ENCODE peak calls at places on chromosomes 5 and 9, in four cellular contexts. W is tibial artery, A is H9, T is ascending aorta. Y is an unnamed sample.
A peak's percentile ranks its signal among the peaks of the same experiment; 100 is the strongest.

GRCh38 chr5:177405805-177406204 is 3.6 kb downstream of the F12 start:
- DNase-seq in W (no peak), A (no peak), T (no peak), Y (no peak)

GRCh38 chr5:146426305-146426704 is 20.8 kb upstream of the TCERG1 start:
- DNase-seq in W (no peak), A (no peak), T (no peak), Y (no peak)

GRCh38 chr5:168826292-168826725 is 247.1 kb upstream of the PANK3 start:
- DNase-seq in W (no peak), A (no peak), T (no peak), Y (peak; percentile 5)

GRCh38 chr5:79202076-79202475 is 33.9 kb upstream of the JMY start:
- DNase-seq in W (no peak), A (no peak), T (no peak), Y (no peak)

GRCh38 chr9:98010450-98010849 is 27.3 kb downstream of the ANP32B start:
- DNase-seq in W (no peak), A (peak; percentile 48), T (no peak), Y (no peak)

GRCh38 chr5:160262151-160262550 is 32.8 kb downstream of the FABP6 start:
- DNase-seq in W (no peak), A (no peak), T (no peak), Y (peak; percentile 61)

GRCh38 chr5:38162625-38163024 is 95.7 kb upstream of the EGFLAM start:
- DNase-seq in W (no peak), A (no peak), T (no peak), Y (no peak)

GRCh38 chr9:36143242-36143641 is 6.7 kb downstream of the GLIPR2 start:
- DNase-seq in W (peak; percentile 74), A (no peak), T (no peak), Y (no peak)

GRCh38 chr5:86864022-86864421 is 246.3 kb downstream of the COX7C start:
- DNase-seq in W (no peak), A (no peak), T (no peak), Y (no peak)

GRCh38 chr5:146717951-146718350 is 160.6 kb downstream of the PPP2R2B start:
- DNase-seq in W (no peak), A (no peak), T (no peak), Y (no peak)

GRCh38 chr5:146878471-146879172 is at the start of gene PPP2R2B:
- DNase-seq in W (peak; percentile 83), A (peak; percentile 86), T (no peak), Y (peak; percentile 61)

GRCh38 chr9:18824095-18824666 is 208.8 kb downstream of the SAXO1 start:
- DNase-seq in W (no peak), A (peak; percentile 38), T (no peak), Y (no peak)

GRCh38 chr5:171405615-171406014 is 13.8 kb upstream of the FGF18 start:
- DNase-seq in W (no peak), A (no peak), T (no peak), Y (peak; percentile 59)

GRCh38 chr5:37816883-37817282 is 23.0 kb downstream of the GDNF start:
- DNase-seq in W (no peak), A (no peak), T (no peak), Y (peak; percentile 66)

GRCh38 chr5:122295138-122295537 is 16.9 kb upstream of the SNCAIP start:
- DNase-seq in W (no peak), A (peak; percentile 52), T (no peak), Y (peak; percentile 25)
- TF ChIP-seq CTCF in W (peak; percentile 27), A (peak; percentile 69), T (no peak), Y (peak; percentile 49)

DNA sequence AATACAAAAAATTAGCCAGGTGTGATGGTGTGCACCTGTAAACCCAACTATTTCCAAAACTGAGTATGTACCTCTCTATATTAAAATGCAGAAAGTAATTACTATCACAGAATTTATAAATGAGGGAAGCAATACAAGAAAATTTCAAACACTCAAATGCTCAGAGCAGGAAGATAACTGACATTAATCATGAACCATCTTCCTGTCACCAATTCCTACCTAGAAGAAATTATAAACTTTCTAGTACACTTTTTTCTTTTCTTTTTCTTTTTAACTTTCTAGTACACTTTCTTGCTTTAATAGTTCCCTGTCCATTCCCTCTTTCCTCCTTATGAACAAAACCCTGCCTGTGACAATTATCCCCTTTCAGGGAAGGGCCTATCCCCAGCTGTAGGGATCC is 106.8 kb downstream of the MED27 start:
- DNase-seq in W (no peak), A (no peak), T (no peak), Y (no peak)
- H3K4me1 ChIP-seq in W (no peaks in the 10 kb centered on the region), A (no peaks in the 10 kb centered on the region), T (no peaks in the 10 kb centered on the region), Y (no peaks in the 10 kb centered on the region)

GRCh38 chr9:132054024-132054423 is 25.6 kb downstream of the MED27 start:
- DNase-seq in W (no peak), A (peak; percentile 43), T (no peak), Y (no peak)
- TF ChIP-seq CTCF in W (no peak), A (no peak), T (no peak), Y (no peak)

GRCh38 chr9:113511047-113511521 is 47.6 kb downstream of the RGS3 start:
- DNase-seq in W (no peak), A (no peak), T (no peak), Y (no peak)
- H3K4me1 ChIP-seq in W (peaks cover 45% of the 10 kb centered on the region), A (no peaks in the 10 kb centered on the region), T (peaks cover 4% of the 10 kb centered on the region), Y (no peaks in the 10 kb centered on the region)

GRCh38 chr5:138438724-138439536 is at the start of gene REEP2:
- DNase-seq in W (peak; percentile 69), A (peak; percentile 78), T (no peak), Y (peak; percentile 79)
- TF ChIP-seq CTCF in W (no peak), A (no peak), T (no peak), Y (no peak)

GRCh38 chr5:158780656-158781237 is 319.0 kb downstream of the EBF1 start:
- DNase-seq in W (no peak), A (no peak), T (no peak), Y (no peak)
- H3K4me1 ChIP-seq in W (peaks cover 88% of the 10 kb centered on the region), A (no peaks in the 10 kb centered on the region), T (peaks cover 8% of the 10 kb centered on the region), Y (no peaks in the 10 kb centered on the region)

GRCh38 chr5:151284392-151284967 is 19.1 kb downstream of the SLC36A3 start:
- DNase-seq in W (no peak), A (peak; percentile 43), T (no peak), Y (no peak)
- TF ChIP-seq CTCF in W (no peak), A (peak; percentile 76), T (no peak), Y (peak; percentile 57)

GRCh38 chr5:141994737-141995136 is 18.1 kb downstream of the GNPDA1 start:
- DNase-seq in W (no peak), A (no peak), T (no peak), Y (no peak)
- H3K4me1 ChIP-seq in W (peaks cover 5% of the 10 kb centered on the region), A (no peaks in the 10 kb centered on the region), T (no peaks in the 10 kb centered on the region), Y (no peaks in the 10 kb centered on the region)